ENCODE peak calls at places on chromosomes 12 and 14, in four cellular contexts. One of them, this sample, is unnamed.

GRCh38 chr14:21063479-21063878 is 5.9 kb downstream of the RNASE8 start:
- DNase-seq in fibroblast of lung: peak; percentile 88
- DNase-seq in GM23248: peak; percentile 86
- DNase-seq in endothelial cell of umbilical vein: no peak
- DNase-seq in this sample: no peak

GRCh38 chr12:79174656-79175055 is 310.1 kb downstream of the SYT1 start:
- DNase-seq in fibroblast of lung: peak; percentile 71
- DNase-seq in GM23248: peak; percentile 79
- DNase-seq in endothelial cell of umbilical vein: peak; percentile 81
- DNase-seq in this sample: peak; percentile 13

GRCh38 chr12:58346032-58346632 is 404.8 kb downstream of the ATP23 start:
- DNase-seq in fibroblast of lung: peak; percentile 49
- DNase-seq in GM23248: peak; percentile 69
- DNase-seq in endothelial cell of umbilical vein: peak; percentile 58
- DNase-seq in this sample: no peak

GRCh38 chr14:101620821-101621785 is 59.8 kb downstream of the DIO3 start:
- DNase-seq in fibroblast of lung: no peak
- DNase-seq in GM23248: no peak
- DNase-seq in endothelial cell of umbilical vein: no peak
- DNase-seq in this sample: no peak

GRCh38 chr12:32566663-32567634 is 112.2 kb upstream of the DNM1L start:
- DNase-seq in fibroblast of lung: peak; percentile 71
- DNase-seq in GM23248: peak; percentile 13
- DNase-seq in endothelial cell of umbilical vein: peak; percentile 55
- DNase-seq in this sample: peak; percentile 75

GRCh38 chr12:109995703-109996482 is at the start of gene GIT2:
- DNase-seq in fibroblast of lung: peak; percentile 87
- DNase-seq in GM23248: peak; percentile 96
- DNase-seq in endothelial cell of umbilical vein: peak; percentile 89
- DNase-seq in this sample: peak; percentile 94

GRCh38 chr12:96421014-96421413 is 20.8 kb upstream of the CDK17 start:
- DNase-seq in fibroblast of lung: no peak
- DNase-seq in GM23248: no peak
- DNase-seq in endothelial cell of umbilical vein: peak; percentile 71
- DNase-seq in this sample: no peak

GRCh38 chr12:22634883-22635282 is 9.9 kb downstream of the ETNK1 start:
- DNase-seq in fibroblast of lung: no peak
- DNase-seq in GM23248: no peak
- DNase-seq in endothelial cell of umbilical vein: no peak
- DNase-seq in this sample: no peak

GRCh38 chr14:48670939-48671338 is 915.2 kb downstream of the RPS29 start:
- DNase-seq in fibroblast of lung: no peak
- DNase-seq in GM23248: no peak
- DNase-seq in endothelial cell of umbilical vein: no peak
- DNase-seq in this sample: no peak
- H3K9me3 ChIP-seq in fibroblast of lung: no peaks in the 10 kb centered on the region
- H3K9me3 ChIP-seq in GM23248: no peaks in the 10 kb centered on the region
- H3K9me3 ChIP-seq in endothelial cell of umbilical vein: peaks cover 5% of the 10 kb centered on the region
- H3K9me3 ChIP-seq in this sample: peaks cover 2% of the 10 kb centered on the region

GRCh38 chr14:58415636-58416559 is 11.4 kb downstream of the TIMM9 start:
- DNase-seq in fibroblast of lung: no peak
- DNase-seq in GM23248: peak; percentile 13
- DNase-seq in endothelial cell of umbilical vein: no peak
- DNase-seq in this sample: no peak
- H3K9ac ChIP-seq in fibroblast of lung: no peak overlapping the region
- H3K9ac ChIP-seq in GM23248: no peak overlapping the region
- H3K9ac ChIP-seq in endothelial cell of umbilical vein: no peak overlapping the region
- H3K9ac ChIP-seq in this sample: no peak overlapping the region

GRCh38 chr14:25007832-25008231 is 42.1 kb downstream of the STXBP6 start:
- DNase-seq in fibroblast of lung: no peak
- DNase-seq in GM23248: peak; percentile 20
- DNase-seq in endothelial cell of umbilical vein: no peak
- DNase-seq in this sample: no peak
- H3K4me1 ChIP-seq in fibroblast of lung: peaks cover 11% of the 10 kb centered on the region
- H3K4me1 ChIP-seq in GM23248: peaks cover 68% of the 10 kb centered on the region
- H3K4me1 ChIP-seq in endothelial cell of umbilical vein: peaks cover 12% of the 10 kb centered on the region
- H3K4me1 ChIP-seq in this sample: no peaks in the 10 kb centered on the region

GRCh38 chr12:132921685-132922084 is 34.3 kb upstream of the CHFR start:
- DNase-seq in fibroblast of lung: no peak
- DNase-seq in GM23248: no peak
- DNase-seq in endothelial cell of umbilical vein: no peak
- DNase-seq in this sample: no peak

GRCh38 chr12:132924356-132924755 is 31.8 kb downstream of the ZNF605 start:
- DNase-seq in fibroblast of lung: no peak
- DNase-seq in GM23248: no peak
- DNase-seq in endothelial cell of umbilical vein: no peak
- DNase-seq in this sample: no peak

GRCh38 chr12:132925597-132926416 is 30.3 kb downstream of the ZNF605 start:
- DNase-seq in fibroblast of lung: no peak
- DNase-seq in GM23248: no peak
- DNase-seq in endothelial cell of umbilical vein: no peak
- DNase-seq in this sample: no peak

GRCh38 chr12:132923356-132923909 is 32.7 kb downstream of the ZNF605 start:
- DNase-seq in fibroblast of lung: peak; percentile 4
- DNase-seq in GM23248: peak; percentile 28
- DNase-seq in endothelial cell of umbilical vein: no peak
- DNase-seq in this sample: no peak

DNA sequence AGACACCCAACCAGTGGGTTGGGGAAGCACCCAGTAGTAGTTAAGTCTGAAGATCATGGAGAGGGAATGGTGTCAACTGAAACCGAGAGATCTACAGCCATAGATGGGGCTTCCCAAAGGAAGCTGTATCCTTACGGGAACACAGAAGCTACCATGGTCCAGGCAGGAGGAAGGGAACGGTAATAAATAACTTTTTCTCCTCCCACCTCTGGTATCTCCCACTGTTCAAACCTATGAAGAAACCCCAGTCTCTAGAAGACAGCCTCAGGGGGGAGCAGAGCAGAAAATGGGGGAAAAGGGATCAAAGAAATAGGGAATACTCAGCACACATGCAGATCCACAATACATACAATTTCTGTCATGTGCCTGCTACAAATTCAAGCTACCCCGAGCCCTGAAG is 33.4 kb downstream of the ZNF605 start:
- DNase-seq in fibroblast of lung: no peak
- DNase-seq in GM23248: no peak
- DNase-seq in endothelial cell of umbilical vein: no peak
- DNase-seq in this sample: no peak
- H3K9me3 ChIP-seq in fibroblast of lung: peaks cover 8% of the 10 kb centered on the region
- H3K9me3 ChIP-seq in GM23248: peaks cover 38% of the 10 kb centered on the region
- H3K9me3 ChIP-seq in endothelial cell of umbilical vein: peaks cover 26% of the 10 kb centered on the region
- H3K9me3 ChIP-seq in this sample: peaks cover 88% of the 10 kb centered on the region

DNA sequence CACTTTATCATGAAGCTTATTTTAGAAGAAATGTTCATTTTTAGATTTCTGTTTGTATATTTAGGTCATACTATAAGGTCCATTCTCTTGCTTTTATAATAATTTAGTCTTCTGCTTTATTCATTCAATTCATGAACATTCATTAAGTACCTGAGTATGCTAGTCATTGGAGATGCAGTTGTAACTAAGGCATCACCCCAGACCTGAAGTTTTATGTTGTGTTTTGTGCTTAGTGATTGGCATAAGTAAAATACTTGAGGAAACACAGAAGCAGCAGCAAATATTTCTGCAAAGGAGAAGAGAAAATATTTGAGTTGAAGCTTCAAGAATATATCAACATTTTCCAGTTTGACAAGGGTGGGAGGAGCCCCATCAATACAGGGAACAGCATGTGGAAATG is 413.8 kb downstream of the RAD51B start:
- DNase-seq in fibroblast of lung: peak; percentile 58
- DNase-seq in GM23248: no peak
- DNase-seq in endothelial cell of umbilical vein: no peak
- DNase-seq in this sample: no peak
- H3K9ac ChIP-seq in fibroblast of lung: no peak overlapping the region
- H3K9ac ChIP-seq in GM23248: no peak overlapping the region
- H3K9ac ChIP-seq in endothelial cell of umbilical vein: no peak overlapping the region
- H3K9ac ChIP-seq in this sample: no peak overlapping the region

DNA sequence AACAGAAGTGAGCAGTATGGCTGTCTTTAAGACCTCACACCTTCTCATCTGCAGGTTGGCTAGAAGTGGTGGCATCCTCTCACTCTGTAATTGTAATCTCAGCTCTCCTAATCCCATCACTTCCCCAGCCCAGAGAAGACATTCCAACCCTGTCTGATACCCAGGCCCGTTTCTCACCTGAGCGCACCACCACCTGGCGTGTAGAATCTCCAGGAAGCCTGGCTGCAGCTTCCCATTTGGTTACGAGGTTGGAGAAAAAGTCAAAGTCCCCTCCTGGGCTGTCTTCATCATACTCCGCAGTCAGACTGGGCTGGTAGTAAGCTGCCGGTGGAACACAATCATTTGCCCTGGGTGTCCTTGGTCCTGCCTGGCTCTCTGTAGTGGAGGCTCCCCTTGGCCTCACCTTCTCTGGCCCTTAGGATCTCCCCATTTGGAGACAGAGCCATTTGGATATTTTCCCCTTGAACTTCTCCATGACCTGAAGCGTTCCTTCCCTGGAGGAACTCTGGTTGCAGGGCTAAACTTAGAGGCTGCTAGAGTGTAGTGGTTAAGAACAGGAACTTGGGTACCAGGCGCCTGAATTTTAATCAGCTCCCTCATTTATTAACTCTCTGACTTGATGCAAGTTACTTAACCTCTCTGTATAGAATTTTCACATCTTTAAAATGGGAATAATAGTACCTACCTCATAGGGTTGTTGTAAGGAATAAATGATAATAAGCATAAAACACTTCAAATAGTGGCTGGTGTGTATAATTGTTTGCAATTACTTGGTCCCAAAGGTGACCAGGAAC is 1.8 kb downstream of the SDR39U1 start:
- DNase-seq in fibroblast of lung: no peak
- DNase-seq in GM23248: no peak
- DNase-seq in endothelial cell of umbilical vein: no peak
- DNase-seq in this sample: no peak
- H3K4me1 ChIP-seq in fibroblast of lung: peaks cover 4% of the 10 kb centered on the region
- H3K4me1 ChIP-seq in GM23248: peaks cover 16% of the 10 kb centered on the region
- H3K4me1 ChIP-seq in endothelial cell of umbilical vein: peaks cover 40% of the 10 kb centered on the region
- H3K4me1 ChIP-seq in this sample: peaks cover 3% of the 10 kb centered on the region

GRCh38 chr12:119180380-119181040 is 1.8 kb downstream of the HSPB8 start:
- DNase-seq in fibroblast of lung: peak; percentile 74
- DNase-seq in GM23248: peak; percentile 86
- DNase-seq in endothelial cell of umbilical vein: peak; percentile 51
- DNase-seq in this sample: no peak
- H3K9me3 ChIP-seq in fibroblast of lung: no peaks in the 10 kb centered on the region
- H3K9me3 ChIP-seq in GM23248: no peaks in the 10 kb centered on the region
- H3K9me3 ChIP-seq in endothelial cell of umbilical vein: no peaks in the 10 kb centered on the region
- H3K9me3 ChIP-seq in this sample: no peaks in the 10 kb centered on the region

This sample was measured in NT2/D1.